ENCODE peak calls at places on chromosome 1, in seven cellular contexts. One of them, this sample, is unnamed.

GRCh38 chr1:158354255-158354654 is 561 bp downstream of the CD1E start:
- DNase-seq in cerebellar cortex: no peak
- DNase-seq in naive thymus-derived CD8-positive, alpha-beta T cell: no peak
- DNase-seq in adrenal gland: no peak
- DNase-seq in NCI-H1105: no peak
- DNase-seq in astrocyte of the cerebellum: no peak
- DNase-seq in HEK293T: no peak
- DNase-seq in this sample: no peak

GRCh38 chr1:21238141-21238800 is 52.0 kb downstream of the ECE1 start:
- DNase-seq in cerebellar cortex: no peak
- DNase-seq in naive thymus-derived CD8-positive, alpha-beta T cell: no peak
- DNase-seq in adrenal gland: peak
- DNase-seq in NCI-H1105: no peak
- DNase-seq in astrocyte of the cerebellum: no peak
- DNase-seq in HEK293T: no peak
- DNase-seq in this sample: no peak

GRCh38 chr1:31444725-31445448 is 31.9 kb downstream of the SERINC2 start:
- DNase-seq in cerebellar cortex: no peak
- DNase-seq in naive thymus-derived CD8-positive, alpha-beta T cell: no peak
- DNase-seq in adrenal gland: peak
- DNase-seq in NCI-H1105: no peak
- DNase-seq in astrocyte of the cerebellum: no peak
- DNase-seq in HEK293T: no peak
- DNase-seq in this sample: no peak

GRCh38 chr1:45924736-45925135 is 121.3 kb downstream of the MAST2 start:
- DNase-seq in cerebellar cortex: no peak
- DNase-seq in naive thymus-derived CD8-positive, alpha-beta T cell: no peak
- DNase-seq in adrenal gland: no peak
- DNase-seq in NCI-H1105: no peak
- DNase-seq in astrocyte of the cerebellum: no peak
- DNase-seq in HEK293T: no peak
- DNase-seq in this sample: no peak

GRCh38 chr1:111275079-111275478 is 15.6 kb upstream of the CHIA start:
- DNase-seq in cerebellar cortex: no peak
- DNase-seq in naive thymus-derived CD8-positive, alpha-beta T cell: no peak
- DNase-seq in adrenal gland: no peak
- DNase-seq in NCI-H1105: no peak
- DNase-seq in astrocyte of the cerebellum: peak
- DNase-seq in HEK293T: no peak
- DNase-seq in this sample: peak

GRCh38 chr1:25861316-25862286 is 2.3 kb upstream of the AUNIP start:
- DNase-seq in cerebellar cortex: no peak
- DNase-seq in naive thymus-derived CD8-positive, alpha-beta T cell: no peak
- DNase-seq in adrenal gland: no peak
- DNase-seq in NCI-H1105: no peak
- DNase-seq in astrocyte of the cerebellum: no peak
- DNase-seq in HEK293T: no peak
- DNase-seq in this sample: peak

GRCh38 chr1:201252833-201253810 is 30.2 kb upstream of the PKP1 start:
- DNase-seq in cerebellar cortex: peak
- DNase-seq in naive thymus-derived CD8-positive, alpha-beta T cell: no peak
- DNase-seq in adrenal gland: no peak
- DNase-seq in NCI-H1105: no peak
- DNase-seq in astrocyte of the cerebellum: no peak
- DNase-seq in HEK293T: no peak
- DNase-seq in this sample: no peak

GRCh38 chr1:42949312-42950145 is 9.1 kb downstream of the SLC2A1 start:
- DNase-seq in cerebellar cortex: no peak
- DNase-seq in naive thymus-derived CD8-positive, alpha-beta T cell: no peak
- DNase-seq in adrenal gland: no peak
- DNase-seq in NCI-H1105: no peak
- DNase-seq in astrocyte of the cerebellum: no peak
- DNase-seq in HEK293T: no peak
- DNase-seq in this sample: no peak

GRCh38 chr1:5949074-5949760 is 43.0 kb downstream of the NPHP4 start:
- DNase-seq in cerebellar cortex: no peak
- DNase-seq in naive thymus-derived CD8-positive, alpha-beta T cell: no peak
- DNase-seq in adrenal gland: no peak
- DNase-seq in NCI-H1105: no peak
- DNase-seq in astrocyte of the cerebellum: no peak
- DNase-seq in HEK293T: peak
- DNase-seq in this sample: no peak

GRCh38 chr1:81549588-81550127 is 251.1 kb upstream of the ADGRL2 start:
- DNase-seq in cerebellar cortex: peak
- DNase-seq in naive thymus-derived CD8-positive, alpha-beta T cell: no peak
- DNase-seq in adrenal gland: no peak
- DNase-seq in NCI-H1105: peak
- DNase-seq in astrocyte of the cerebellum: peak
- DNase-seq in HEK293T: peak
- DNase-seq in this sample: peak

GRCh38 chr1:62590255-62590969 is 6.9 kb upstream of the ANGPTL3 start:
- DNase-seq in cerebellar cortex: no peak
- DNase-seq in naive thymus-derived CD8-positive, alpha-beta T cell: no peak
- DNase-seq in adrenal gland: no peak
- DNase-seq in NCI-H1105: no peak
- DNase-seq in astrocyte of the cerebellum: no peak
- DNase-seq in HEK293T: no peak
- DNase-seq in this sample: no peak

GRCh38 chr1:96041470-96041869 is 680.1 kb upstream of the PTBP2 start:
- DNase-seq in cerebellar cortex: no peak
- DNase-seq in naive thymus-derived CD8-positive, alpha-beta T cell: no peak
- DNase-seq in adrenal gland: no peak
- DNase-seq in NCI-H1105: no peak
- DNase-seq in astrocyte of the cerebellum: no peak
- DNase-seq in HEK293T: no peak
- DNase-seq in this sample: no peak

GRCh38 chr1:162420120-162420519 is 8.2 kb upstream of the SH2D1B start:
- DNase-seq in cerebellar cortex: no peak
- DNase-seq in naive thymus-derived CD8-positive, alpha-beta T cell: no peak
- DNase-seq in adrenal gland: no peak
- DNase-seq in NCI-H1105: no peak
- DNase-seq in astrocyte of the cerebellum: no peak
- DNase-seq in HEK293T: no peak
- DNase-seq in this sample: no peak

GRCh38 chr1:48236716-48237470 is 14.4 kb downstream of the SLC5A9 start:
- DNase-seq in cerebellar cortex: peak
- DNase-seq in naive thymus-derived CD8-positive, alpha-beta T cell: no peak
- DNase-seq in adrenal gland: no peak
- DNase-seq in NCI-H1105: peak
- DNase-seq in astrocyte of the cerebellum: peak
- DNase-seq in HEK293T: peak
- DNase-seq in this sample: peak

GRCh38 chr1:170807432-170807831 is 127.9 kb upstream of the MROH9 start:
- DNase-seq in cerebellar cortex: no peak
- DNase-seq in naive thymus-derived CD8-positive, alpha-beta T cell: no peak
- DNase-seq in adrenal gland: no peak
- DNase-seq in NCI-H1105: no peak
- DNase-seq in astrocyte of the cerebellum: peak
- DNase-seq in HEK293T: no peak
- DNase-seq in this sample: no peak

GRCh38 chr1:47791879-47792608 is 205.1 kb downstream of the TRABD2B start:
- DNase-seq in cerebellar cortex: no peak
- DNase-seq in naive thymus-derived CD8-positive, alpha-beta T cell: no peak
- DNase-seq in adrenal gland: no peak
- DNase-seq in NCI-H1105: no peak
- DNase-seq in astrocyte of the cerebellum: no peak
- DNase-seq in HEK293T: no peak
- DNase-seq in this sample: no peak

GRCh38 chr1:155940531-155940992 is 876 bp upstream of the RXFP4 start:
- DNase-seq in cerebellar cortex: peak
- DNase-seq in naive thymus-derived CD8-positive, alpha-beta T cell: no peak
- DNase-seq in adrenal gland: peak
- DNase-seq in NCI-H1105: no peak
- DNase-seq in astrocyte of the cerebellum: peak
- DNase-seq in HEK293T: no peak
- DNase-seq in this sample: peak